ENCODE peak calls at places on chromosome 18, in four cellular contexts. Z is effector CD4-positive, alpha-beta T cell; B is NCI-H69; C is Daoy. A is an unnamed sample.

GRCh38 chr18:13431886-13432285 is 213.3 kb downstream of the LDLRAD4 start:
- DNase-seq in Z (no peak), B (no peak), C (no peak), A (no peak)

GRCh38 chr18:77087391-77088141 is 45.0 kb downstream of the MBP start:
- DNase-seq in Z (no peak), B (no peak), C (no peak), A (no peak)

GRCh38 chr18:31030574-31031278 is 11.8 kb downstream of the DSC3 start:
- DNase-seq in Z (no peak), B (no peak), C (no peak), A (no peak)

GRCh38 chr18:10070581-10071000 is 156.8 kb downstream of the VAPA start:
- DNase-seq in Z (no peak), B (no peak), C (no peak), A (no peak)

GRCh38 chr18:6382968-6383367 is 31.7 kb downstream of the L3MBTL4 start:
- DNase-seq in Z (no peak), B (no peak), C (no peak), A (no peak)

GRCh38 chr18:8462651-8463185 is 146.5 kb upstream of the RAB12 start:
- DNase-seq in Z (no peak), B (no peak), C (no peak), A (no peak)

GRCh38 chr18:10530852-10531251 is 5.0 kb downstream of the NAPG start:
- DNase-seq in Z (no peak), B (no peak), C (no peak), A (peak; percentile 58)

GRCh38 chr18:40849856-40850255 is 1105.2 kb upstream of the PIK3C3 start:
- DNase-seq in Z (no peak), B (no peak), C (no peak), A (no peak)

GRCh38 chr18:36308711-36309435 is 11.4 kb downstream of the FHOD3 start:
- DNase-seq in Z (no peak), B (no peak), C (no peak), A (no peak)

GRCh38 chr18:47050468-47050867 is 15.0 kb upstream of the ELOA2 start:
- DNase-seq in Z (peak; percentile 14), B (peak; percentile 63), C (peak; percentile 25), A (no peak)

GRCh38 chr18:76387608-76388007 is 107.4 kb downstream of the ZNF516 start:
- DNase-seq in Z (no peak), B (no peak), C (no peak), A (no peak)